ENCODE peak calls at places on chromosome 9, in nine cellular contexts. One of them, this sample, is unnamed.

GRCh38 chr9:121878208-121878835 is 214.8 kb downstream of the TTLL11 start:
- DNase-seq in naive thymus-derived CD8-positive, alpha-beta T cell: no peak
- DNase-seq in colonic mucosa: no peak
- DNase-seq in tibial artery: no peak
- DNase-seq in stimulated activated CD8-positive, alpha-beta memory T cell treated with anti-CD3 and anti-CD28 coated beads, Interleukin-4, amount 100 ng/mL, for 24 hours: no peak
- DNase-seq in uterus: no peak
- DNase-seq in T-cell: no peak
- DNase-seq in choroid plexus epithelial cell: no peak
- DNase-seq in activated naive CD4-positive, alpha-beta T cell: no peak
- DNase-seq in this sample: no peak

GRCh38 chr9:3118081-3118480 is 274.2 kb upstream of the PUM3 start:
- DNase-seq in uterus: no peak
- DNase-seq in T-cell: no peak
- DNase-seq in activated naive CD4-positive, alpha-beta T cell: no peak
- DNase-seq in stimulated activated CD8-positive, alpha-beta memory T cell treated with anti-CD3 and anti-CD28 coated beads, Interleukin-4, amount 100 ng/mL, for 24 hours: no peak
- DNase-seq in tibial artery: no peak
- DNase-seq in choroid plexus epithelial cell: no peak
- DNase-seq in colonic mucosa: no peak
- DNase-seq in naive thymus-derived CD8-positive, alpha-beta T cell: no peak
- DNase-seq in this sample: no peak

GRCh38 chr9:893843-894420 is 52.4 kb downstream of the DMRT1 start:
- DNase-seq in colonic mucosa: peak; percentile 66
- DNase-seq in stimulated activated CD8-positive, alpha-beta memory T cell treated with anti-CD3 and anti-CD28 coated beads, Interleukin-4, amount 100 ng/mL, for 24 hours: peak; percentile 28
- DNase-seq in naive thymus-derived CD8-positive, alpha-beta T cell: peak; percentile 66
- DNase-seq in tibial artery: no peak
- DNase-seq in choroid plexus epithelial cell: peak; percentile 76
- DNase-seq in uterus: peak; percentile 18
- DNase-seq in T-cell: peak; percentile 33
- DNase-seq in activated naive CD4-positive, alpha-beta T cell: no peak
- DNase-seq in this sample: peak; percentile 14

GRCh38 chr9:121871431-121872025 is 220.1 kb downstream of the DAB2IP start:
- DNase-seq in tibial artery: no peak
- DNase-seq in T-cell: no peak
- DNase-seq in choroid plexus epithelial cell: no peak
- DNase-seq in naive thymus-derived CD8-positive, alpha-beta T cell: no peak
- DNase-seq in stimulated activated CD8-positive, alpha-beta memory T cell treated with anti-CD3 and anti-CD28 coated beads, Interleukin-4, amount 100 ng/mL, for 24 hours: no peak
- DNase-seq in colonic mucosa: no peak
- DNase-seq in activated naive CD4-positive, alpha-beta T cell: no peak
- DNase-seq in uterus: no peak
- DNase-seq in this sample: no peak

GRCh38 chr9:81318571-81318970 is 370.8 kb downstream of the TLE1 start:
- DNase-seq in tibial artery: no peak
- DNase-seq in choroid plexus epithelial cell: peak; percentile 61
- DNase-seq in stimulated activated CD8-positive, alpha-beta memory T cell treated with anti-CD3 and anti-CD28 coated beads, Interleukin-4, amount 100 ng/mL, for 24 hours: no peak
- DNase-seq in activated naive CD4-positive, alpha-beta T cell: no peak
- DNase-seq in T-cell: no peak
- DNase-seq in uterus: no peak
- DNase-seq in naive thymus-derived CD8-positive, alpha-beta T cell: no peak
- DNase-seq in colonic mucosa: no peak
- DNase-seq in this sample: no peak

GRCh38 chr9:137421838-137422667 is 909 bp downstream of the EXD3 start:
- DNase-seq in activated naive CD4-positive, alpha-beta T cell: no peak
- DNase-seq in uterus: no peak
- DNase-seq in T-cell: no peak
- DNase-seq in stimulated activated CD8-positive, alpha-beta memory T cell treated with anti-CD3 and anti-CD28 coated beads, Interleukin-4, amount 100 ng/mL, for 24 hours: no peak
- DNase-seq in choroid plexus epithelial cell: no peak
- DNase-seq in naive thymus-derived CD8-positive, alpha-beta T cell: peak; percentile 41
- DNase-seq in tibial artery: no peak
- DNase-seq in colonic mucosa: no peak
- DNase-seq in this sample: no peak

GRCh38 chr9:126697350-126697749 is 83.6 kb downstream of the LMX1B start:
- DNase-seq in tibial artery: no peak
- DNase-seq in naive thymus-derived CD8-positive, alpha-beta T cell: no peak
- DNase-seq in colonic mucosa: no peak
- DNase-seq in choroid plexus epithelial cell: no peak
- DNase-seq in uterus: no peak
- DNase-seq in stimulated activated CD8-positive, alpha-beta memory T cell treated with anti-CD3 and anti-CD28 coated beads, Interleukin-4, amount 100 ng/mL, for 24 hours: no peak
- DNase-seq in activated naive CD4-positive, alpha-beta T cell: no peak
- DNase-seq in T-cell: no peak
- DNase-seq in this sample: no peak

GRCh38 chr9:130144703-130145102 is 27.5 kb upstream of the NCS1 start:
- DNase-seq in uterus: no peak
- DNase-seq in tibial artery: no peak
- DNase-seq in activated naive CD4-positive, alpha-beta T cell: no peak
- DNase-seq in T-cell: no peak
- DNase-seq in naive thymus-derived CD8-positive, alpha-beta T cell: no peak
- DNase-seq in colonic mucosa: no peak
- DNase-seq in choroid plexus epithelial cell: no peak
- DNase-seq in stimulated activated CD8-positive, alpha-beta memory T cell treated with anti-CD3 and anti-CD28 coated beads, Interleukin-4, amount 100 ng/mL, for 24 hours: no peak
- DNase-seq in this sample: no peak

GRCh38 chr9:73143606-73144328 is 7.9 kb upstream of the ANXA1 start:
- DNase-seq in activated naive CD4-positive, alpha-beta T cell: no peak
- DNase-seq in uterus: no peak
- DNase-seq in colonic mucosa: no peak
- DNase-seq in naive thymus-derived CD8-positive, alpha-beta T cell: no peak
- DNase-seq in tibial artery: no peak
- DNase-seq in stimulated activated CD8-positive, alpha-beta memory T cell treated with anti-CD3 and anti-CD28 coated beads, Interleukin-4, amount 100 ng/mL, for 24 hours: no peak
- DNase-seq in T-cell: no peak
- DNase-seq in choroid plexus epithelial cell: peak; percentile 90
- DNase-seq in this sample: no peak

GRCh38 chr9:137688725-137689124 is 69.9 kb downstream of the EHMT1 start:
- DNase-seq in uterus: no peak
- DNase-seq in activated naive CD4-positive, alpha-beta T cell: no peak
- DNase-seq in colonic mucosa: no peak
- DNase-seq in T-cell: no peak
- DNase-seq in stimulated activated CD8-positive, alpha-beta memory T cell treated with anti-CD3 and anti-CD28 coated beads, Interleukin-4, amount 100 ng/mL, for 24 hours: no peak
- DNase-seq in choroid plexus epithelial cell: no peak
- DNase-seq in naive thymus-derived CD8-positive, alpha-beta T cell: no peak
- DNase-seq in tibial artery: peak; percentile 43
- DNase-seq in this sample: no peak

GRCh38 chr9:70677336-70677735 is 262.9 kb upstream of the KLF9 start:
- DNase-seq in colonic mucosa: no peak
- DNase-seq in stimulated activated CD8-positive, alpha-beta memory T cell treated with anti-CD3 and anti-CD28 coated beads, Interleukin-4, amount 100 ng/mL, for 24 hours: no peak
- DNase-seq in choroid plexus epithelial cell: peak; percentile 57
- DNase-seq in T-cell: no peak
- DNase-seq in naive thymus-derived CD8-positive, alpha-beta T cell: no peak
- DNase-seq in tibial artery: no peak
- DNase-seq in activated naive CD4-positive, alpha-beta T cell: no peak
- DNase-seq in uterus: no peak
- DNase-seq in this sample: no peak

GRCh38 chr9:92359380-92360007 is 33.7 kb downstream of the CENPP start:
- DNase-seq in T-cell: no peak
- DNase-seq in colonic mucosa: no peak
- DNase-seq in uterus: no peak
- DNase-seq in tibial artery: no peak
- DNase-seq in stimulated activated CD8-positive, alpha-beta memory T cell treated with anti-CD3 and anti-CD28 coated beads, Interleukin-4, amount 100 ng/mL, for 24 hours: no peak
- DNase-seq in choroid plexus epithelial cell: no peak
- DNase-seq in activated naive CD4-positive, alpha-beta T cell: no peak
- DNase-seq in naive thymus-derived CD8-positive, alpha-beta T cell: no peak
- DNase-seq in this sample: no peak

GRCh38 chr9:134429007-134429406 is 102.8 kb downstream of the RXRA start:
- DNase-seq in uterus: no peak
- DNase-seq in naive thymus-derived CD8-positive, alpha-beta T cell: no peak
- DNase-seq in choroid plexus epithelial cell: no peak
- DNase-seq in tibial artery: no peak
- DNase-seq in colonic mucosa: no peak
- DNase-seq in T-cell: no peak
- DNase-seq in activated naive CD4-positive, alpha-beta T cell: no peak
- DNase-seq in stimulated activated CD8-positive, alpha-beta memory T cell treated with anti-CD3 and anti-CD28 coated beads, Interleukin-4, amount 100 ng/mL, for 24 hours: no peak
- DNase-seq in this sample: no peak

GRCh38 chr9:3848445-3849114 is 322.8 kb upstream of the RFX3 start:
- DNase-seq in T-cell: no peak
- DNase-seq in colonic mucosa: no peak
- DNase-seq in naive thymus-derived CD8-positive, alpha-beta T cell: no peak
- DNase-seq in stimulated activated CD8-positive, alpha-beta memory T cell treated with anti-CD3 and anti-CD28 coated beads, Interleukin-4, amount 100 ng/mL, for 24 hours: no peak
- DNase-seq in uterus: no peak
- DNase-seq in tibial artery: no peak
- DNase-seq in choroid plexus epithelial cell: peak; percentile 52
- DNase-seq in activated naive CD4-positive, alpha-beta T cell: no peak
- DNase-seq in this sample: no peak

GRCh38 chr9:114223564-114224246 is 68.4 kb downstream of the COL27A1 start:
- DNase-seq in uterus: no peak
- DNase-seq in naive thymus-derived CD8-positive, alpha-beta T cell: no peak
- DNase-seq in tibial artery: no peak
- DNase-seq in activated naive CD4-positive, alpha-beta T cell: no peak
- DNase-seq in colonic mucosa: no peak
- DNase-seq in stimulated activated CD8-positive, alpha-beta memory T cell treated with anti-CD3 and anti-CD28 coated beads, Interleukin-4, amount 100 ng/mL, for 24 hours: no peak
- DNase-seq in T-cell: no peak
- DNase-seq in choroid plexus epithelial cell: peak; percentile 27
- DNase-seq in this sample: no peak

GRCh38 chr9:115786321-115786720 is 367.3 kb upstream of the PAPPA start:
- DNase-seq in uterus: no peak
- DNase-seq in tibial artery: no peak
- DNase-seq in activated naive CD4-positive, alpha-beta T cell: no peak
- DNase-seq in stimulated activated CD8-positive, alpha-beta memory T cell treated with anti-CD3 and anti-CD28 coated beads, Interleukin-4, amount 100 ng/mL, for 24 hours: no peak
- DNase-seq in T-cell: no peak
- DNase-seq in colonic mucosa: no peak
- DNase-seq in naive thymus-derived CD8-positive, alpha-beta T cell: no peak
- DNase-seq in choroid plexus epithelial cell: peak; percentile 77
- DNase-seq in this sample: no peak

This sample was measured in head of caudate nucleus.